ENCODE peak calls at places on chromosomes 5 and 9, in eight cellular contexts. T is H1, Z is H9, F is prostate gland, K is right lobe of liver, H is Peyer's patch, P is HepG2, S is A549. O is an unnamed sample.

GRCh38 chr9:6842584-6842947 is 84.8 kb downstream of the KDM4C start:
- DNase-seq in K (no peak), P (no peak), Z (no peak), S (no peak), H (no peak), T (no peak), F (no peak), O (no peak)

GRCh38 chr9:254516-254915 is 39.9 kb downstream of the DOCK8 start:
- DNase-seq in H (no peak), P (no peak), F (no peak), Z (no peak), T (no peak), K (no peak), S (no peak), O (no peak)

GRCh38 chr5:15425802-15426201 is 74.2 kb upstream of the FBXL7 start:
- DNase-seq in T (no peak), Z (no peak), P (no peak), S (no peak), F (no peak), K (no peak), H (no peak), O (no peak)

GRCh38 chr9:591292-591691 is 250.2 kb upstream of the DMRT1 start:
- DNase-seq in F (peak; percentile 77), H (peak; percentile 85), T (no peak), K (no peak), S (peak; percentile 42), P (no peak), Z (no peak), O (no peak)

GRCh38 chr5:168885324-168886120 is 306.4 kb upstream of the PANK3 start:
- DNase-seq in P (no peak), T (no peak), K (no peak), Z (no peak), F (no peak), S (no peak), H (no peak), O (no peak)

GRCh38 chr9:29209748-29210276 is 1636.5 kb upstream of the C9orf72 start:
- DNase-seq in Z (no peak), S (no peak), K (no peak), P (no peak), T (no peak), H (no peak), F (no peak), O (no peak)

GRCh38 chr9:14180077-14180941 is 133.6 kb downstream of the NFIB start:
- DNase-seq in T (no peak), H (no peak), Z (no peak), S (no peak), K (peak; percentile 57), F (peak; percentile 55), P (no peak), O (no peak)

GRCh38 chr9:129777769-129778130 is 24.9 kb upstream of the PTGES start:
- DNase-seq in P (no peak), H (no peak), T (no peak), F (no peak), K (no peak), Z (no peak), S (no peak), O (no peak)

GRCh38 chr5:146993876-146994530 is 115.4 kb upstream of the PPP2R2B start:
- DNase-seq in F (no peak), H (no peak), Z (no peak), K (no peak), T (no peak), P (no peak), S (no peak), O (no peak)

GRCh38 chr5:59380350-59380951 is 513.1 kb downstream of the PDE4D start:
- DNase-seq in Z (no peak), T (no peak), S (peak; percentile 92), H (no peak), P (peak; percentile 50), F (peak; percentile 34), K (no peak), O (no peak)

GRCh38 chr9:130425741-130426466 is 18.9 kb upstream of the ASS1 start:
- DNase-seq in T (no peak), F (no peak), H (peak; percentile 81), P (no peak), Z (peak; percentile 29), S (no peak), K (no peak), O (peak; percentile 84)

GRCh38 chr5:61000887-61001286 is 55.9 kb downstream of the NDUFAF2 start:
- DNase-seq in S (no peak), T (no peak), P (no peak), H (no peak), Z (no peak), K (no peak), F (no peak), O (no peak)

GRCh38 chr5:10479226-10479721 is 37.6 kb downstream of the ROPN1L start:
- DNase-seq in H (peak; percentile 81), K (no peak), F (no peak), Z (no peak), T (no peak), P (no peak), S (peak; percentile 53), O (no peak)

GRCh38 chr9:126248680-126249079 is 77.9 kb upstream of the MVB12B start:
- DNase-seq in P (no peak), T (no peak), S (peak; percentile 13), H (no peak), K (no peak), F (no peak), Z (no peak), O (no peak)

GRCh38 chr5:52956915-52957747 is 32.0 kb upstream of the ITGA2 start:
- DNase-seq in F (no peak), H (no peak), T (no peak), S (no peak), P (peak; percentile 75), Z (no peak), K (no peak), O (peak; percentile 35)

GRCh38 chr5:179405426-179406030 is 60.3 kb upstream of the ADAMTS2 start:
- DNase-seq in S (no peak), T (no peak), Z (peak; percentile 14), H (no peak), F (no peak), K (peak; percentile 37), P (no peak), O (no peak)

GRCh38 chr9:133351908-133352634 is 4.1 kb downstream of the RPL7A start:
- DNase-seq in F (no peak), P (peak; percentile 74), T (peak; percentile 83), K (no peak), H (peak; percentile 67), Z (peak; percentile 93), S (peak; percentile 83), O (peak; percentile 81)

GRCh38 chr5:5178580-5178979 is 38.5 kb downstream of the ADAMTS16 start:
- DNase-seq in P (no peak), Z (no peak), S (no peak), T (no peak), K (no peak), F (no peak), H (no peak), O (no peak)

GRCh38 chr5:139745121-139745799 is 50.3 kb upstream of the PSD2 start:
- DNase-seq in H (no peak), K (no peak), F (no peak), S (peak; percentile 75), T (peak; percentile 69), Z (peak; percentile 72), P (no peak), O (no peak)

GRCh38 chr5:43129161-43129560 is 8.4 kb downstream of the ZNF131 start:
- DNase-seq in T (no peak), K (no peak), P (no peak), Z (no peak), H (no peak), F (no peak), S (no peak), O (no peak)
- TF ChIP-seq CTCF in T (no peak), K (no peak), P (no peak), Z (no peak), H (no peak), F (no peak), S (no peak), O (no peak)

GRCh38 chr9:82054264-82055015 is 65.9 kb downstream of the SPATA31D1 start:
- DNase-seq in F (no peak), Z (no peak), T (no peak), K (no peak), S (no peak), P (no peak), H (no peak), O (no peak)
- H3K4me1 ChIP-seq in F (no peaks in the 10 kb centered on the region), Z (no peaks in the 10 kb centered on the region), T (no peaks in the 10 kb centered on the region), K (no peaks in the 10 kb centered on the region), S (no peaks in the 10 kb centered on the region), P (no peaks in the 10 kb centered on the region), H (no peaks in the 10 kb centered on the region), O (no peaks in the 10 kb centered on the region)

DNA sequence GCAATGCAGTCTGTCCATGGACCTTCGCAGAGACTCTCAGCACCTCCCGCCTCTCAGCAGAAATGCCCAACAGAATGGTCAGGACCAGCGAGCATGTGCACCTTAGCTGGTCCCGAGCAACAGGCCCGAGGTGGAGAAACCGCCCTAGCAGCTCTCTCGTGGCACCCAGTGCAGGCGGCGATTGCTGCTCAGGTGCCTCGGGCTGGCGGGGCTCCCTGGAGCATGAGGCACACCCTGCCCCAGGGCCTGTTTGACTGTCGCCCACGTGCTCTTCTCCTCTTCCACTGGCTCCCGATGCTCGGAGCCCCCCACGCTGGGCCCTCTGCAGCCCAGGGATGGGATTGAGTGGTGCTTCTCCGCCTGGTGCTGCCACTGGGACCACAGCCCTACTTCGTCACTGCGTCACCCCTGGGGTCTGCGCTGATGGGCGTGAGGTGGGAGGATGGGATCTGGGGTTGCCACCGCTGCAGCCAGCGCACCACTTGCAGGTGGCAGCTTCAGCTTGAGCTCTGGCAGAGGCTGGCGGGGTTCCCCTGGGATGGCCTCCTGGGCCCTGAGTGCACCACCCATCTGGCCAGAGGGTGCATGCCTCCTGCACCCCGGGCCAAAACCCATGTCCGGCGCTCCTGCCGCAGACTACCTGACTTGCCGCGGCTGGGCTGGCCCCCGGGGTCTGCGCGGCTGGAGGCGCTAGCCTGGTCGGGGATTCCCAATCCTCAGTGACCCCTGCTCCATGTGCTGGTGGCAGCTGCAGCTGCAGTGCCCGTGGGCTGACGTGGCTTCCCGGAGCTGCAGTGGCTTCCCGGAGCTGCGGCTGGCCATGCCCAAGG is 244.2 kb downstream of the FOXD4L6 start:
- DNase-seq in T (peak; percentile 38), F (no peak), K (peak; percentile 44), P (no peak), S (no peak), Z (peak; percentile 24), H (peak; percentile 43), O (no peak)
- H3K9me3 ChIP-seq in T (peaks cover 15% of the 10 kb centered on the region), F (no peaks in the 10 kb centered on the region), K (peaks cover 59% of the 10 kb centered on the region), P (peaks cover 48% of the 10 kb centered on the region), S (peaks cover 53% of the 10 kb centered on the region), Z (peaks cover 32% of the 10 kb centered on the region), H (peaks cover 80% of the 10 kb centered on the region), O (no peaks in the 10 kb centered on the region)

DNA sequence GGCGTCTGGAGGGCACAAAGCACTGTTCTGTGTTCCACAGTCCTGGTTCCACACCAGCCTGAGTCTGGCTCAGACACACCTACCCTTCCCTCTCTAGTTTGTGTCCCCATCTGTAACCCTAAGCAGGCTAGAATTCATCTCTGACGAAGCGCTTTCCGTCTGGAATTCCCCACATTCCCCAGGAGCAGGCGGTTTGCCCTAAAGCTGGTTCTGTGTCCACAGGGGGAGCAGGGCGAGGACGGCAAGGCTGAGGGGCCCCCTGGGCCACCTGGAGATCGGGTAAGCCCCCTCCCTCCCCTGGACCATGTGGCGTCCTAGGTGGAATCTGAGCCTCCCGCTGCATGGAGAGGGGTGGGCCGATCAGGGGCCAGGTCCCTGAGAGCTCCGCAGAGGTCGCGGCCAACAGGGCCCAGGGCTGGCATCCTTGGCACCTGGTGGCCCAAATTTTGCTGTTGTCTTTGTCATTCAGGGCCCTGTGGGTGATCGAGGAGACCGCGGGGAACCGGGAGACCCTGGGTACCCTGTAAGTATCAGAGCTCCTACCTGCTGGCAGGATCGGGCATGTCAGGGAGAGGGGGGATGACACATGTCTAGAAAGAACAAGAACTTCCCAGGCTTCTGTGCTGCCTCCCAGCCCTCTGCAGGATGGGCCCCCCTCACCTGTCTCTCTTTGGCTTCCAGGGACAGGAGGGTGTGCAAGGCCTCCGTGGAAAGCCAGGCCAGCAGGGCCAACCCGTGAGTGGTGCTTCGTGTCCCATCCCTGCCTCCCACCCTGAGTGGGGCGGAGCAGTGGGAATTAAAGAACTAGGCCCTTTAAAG is 34.5 kb upstream of the ORM1 start:
- DNase-seq in Z (peak; percentile 56), F (no peak), K (peak; percentile 41), S (peak; percentile 73), H (peak; percentile 43), P (no peak), T (peak; percentile 59), O (peak; percentile 64)
- TF ChIP-seq CTCF in Z (no peak), F (no peak), K (no peak), S (no peak), H (no peak), P (no peak), T (no peak), O (no peak)